ENCODE peak calls at places on chromosomes 11 and 22, in six cellular contexts. One of them, this sample, is unnamed.

GRCh38 chr11:118927554-118928107 is 1.9 kb upstream of the BCL9L start:
- DNase-seq in neuronal stem cell: no peak
- DNase-seq in kidney: peak; percentile 10
- DNase-seq in cardiac muscle cell: no peak
- DNase-seq in MM.1S: no peak
- DNase-seq in left ventricle myocardium inferior: no peak
- DNase-seq in this sample: no peak

GRCh38 chr22:33919591-33920501 is at the start of gene LARGE1:
- DNase-seq in neuronal stem cell: peak; percentile 27
- DNase-seq in kidney: peak; percentile 90
- DNase-seq in cardiac muscle cell: peak; percentile 47
- DNase-seq in MM.1S: peak; percentile 86
- DNase-seq in left ventricle myocardium inferior: peak; percentile 37
- DNase-seq in this sample: peak; percentile 24

GRCh38 chr22:36232715-36233401 is 6.5 kb downstream of the APOL2 start:
- DNase-seq in neuronal stem cell: no peak
- DNase-seq in kidney: no peak
- DNase-seq in cardiac muscle cell: no peak
- DNase-seq in MM.1S: no peak
- DNase-seq in left ventricle myocardium inferior: no peak
- DNase-seq in this sample: no peak

GRCh38 chr11:12143461-12144258 is 33.3 kb downstream of the MICAL2 start:
- DNase-seq in neuronal stem cell: no peak
- DNase-seq in kidney: no peak
- DNase-seq in cardiac muscle cell: peak; percentile 63
- DNase-seq in MM.1S: no peak
- DNase-seq in left ventricle myocardium inferior: no peak
- DNase-seq in this sample: no peak

GRCh38 chr11:81036168-81036870 is 1595.5 kb upstream of the TENM4 start:
- DNase-seq in neuronal stem cell: no peak
- DNase-seq in kidney: no peak
- DNase-seq in cardiac muscle cell: no peak
- DNase-seq in MM.1S: no peak
- DNase-seq in left ventricle myocardium inferior: no peak
- DNase-seq in this sample: no peak

GRCh38 chr11:114215871-114216803 is 80.1 kb upstream of the NNMT start:
- DNase-seq in neuronal stem cell: no peak
- DNase-seq in kidney: no peak
- DNase-seq in cardiac muscle cell: peak; percentile 93
- DNase-seq in MM.1S: no peak
- DNase-seq in left ventricle myocardium inferior: no peak
- DNase-seq in this sample: no peak

GRCh38 chr22:20803696-20804324 is 29.9 kb downstream of the SERPIND1 start:
- DNase-seq in neuronal stem cell: peak; percentile 20
- DNase-seq in kidney: no peak
- DNase-seq in cardiac muscle cell: peak; percentile 56
- DNase-seq in MM.1S: no peak
- DNase-seq in left ventricle myocardium inferior: no peak
- DNase-seq in this sample: peak; percentile 52

GRCh38 chr11:74141274-74141695 is 29.5 kb downstream of the C2CD3 start:
- DNase-seq in neuronal stem cell: no peak
- DNase-seq in kidney: no peak
- DNase-seq in cardiac muscle cell: no peak
- DNase-seq in MM.1S: no peak
- DNase-seq in left ventricle myocardium inferior: no peak
- DNase-seq in this sample: no peak

GRCh38 chr11:126879516-126879915 is 121.1 kb downstream of the KIRREL3 start:
- DNase-seq in neuronal stem cell: no peak
- DNase-seq in kidney: no peak
- DNase-seq in cardiac muscle cell: no peak
- DNase-seq in MM.1S: no peak
- DNase-seq in left ventricle myocardium inferior: no peak
- DNase-seq in this sample: no peak

GRCh38 chr11:1782831-1783724 is 19.4 kb upstream of the CTSD start:
- DNase-seq in neuronal stem cell: no peak
- DNase-seq in kidney: no peak
- DNase-seq in cardiac muscle cell: no peak
- DNase-seq in MM.1S: no peak
- DNase-seq in left ventricle myocardium inferior: no peak
- DNase-seq in this sample: no peak

GRCh38 chr11:68763181-68763721 is 11.9 kb upstream of the TESMIN start:
- DNase-seq in neuronal stem cell: no peak
- DNase-seq in kidney: no peak
- DNase-seq in cardiac muscle cell: no peak
- DNase-seq in MM.1S: peak; percentile 93
- DNase-seq in left ventricle myocardium inferior: no peak
- DNase-seq in this sample: peak; percentile 19

DNA sequence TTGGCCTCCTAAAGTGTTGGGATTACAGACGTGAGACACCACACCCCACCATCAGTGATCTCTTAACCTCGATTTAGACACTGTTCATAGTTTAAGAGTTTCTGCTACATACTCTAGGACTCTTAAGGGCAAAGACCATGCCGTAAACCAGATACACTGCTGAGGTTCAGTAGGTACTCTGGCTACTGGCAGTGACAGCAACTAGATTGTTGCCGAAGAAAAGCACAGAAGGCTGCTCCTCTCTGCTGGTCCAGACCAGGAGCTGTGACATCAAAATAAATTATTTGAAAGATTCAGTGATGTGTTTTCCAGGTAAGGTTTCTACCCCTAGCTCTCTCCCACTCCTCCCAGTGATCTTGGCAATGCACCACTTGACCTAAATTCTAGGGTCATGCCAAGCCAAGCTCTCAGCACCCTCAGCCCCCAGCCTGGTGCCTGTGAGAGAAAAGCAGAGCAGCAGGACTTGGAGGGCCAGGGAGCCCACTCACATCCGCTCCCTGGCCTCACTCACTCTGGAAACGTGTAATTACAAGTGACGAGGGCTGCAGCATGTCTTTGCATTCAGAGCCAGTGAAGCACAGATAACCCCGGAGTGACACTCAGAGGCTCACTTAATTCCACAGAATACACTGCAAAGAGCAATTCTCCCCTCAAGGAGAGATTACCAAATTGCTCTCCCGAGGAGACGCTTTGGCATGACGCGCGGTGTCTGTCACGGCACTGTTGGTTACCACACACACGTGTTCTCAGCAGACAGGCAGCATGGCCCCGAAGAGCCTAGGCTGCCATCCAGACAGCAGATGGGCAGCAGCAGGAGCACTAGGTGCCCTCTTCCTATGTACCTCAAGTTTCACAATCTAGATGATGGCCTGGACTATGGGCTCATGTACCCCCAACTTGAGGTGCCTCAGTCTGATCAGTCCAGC is 96.9 kb upstream of the PITPNB start:
- DNase-seq in neuronal stem cell: no peak
- DNase-seq in kidney: no peak
- DNase-seq in cardiac muscle cell: peak; percentile 45
- DNase-seq in MM.1S: no peak
- DNase-seq in left ventricle myocardium inferior: peak; percentile 17
- DNase-seq in this sample: no peak
- H3K4me3 ChIP-seq in neuronal stem cell: no peak overlapping the region
- H3K4me3 ChIP-seq in kidney: no peak overlapping the region
- H3K4me3 ChIP-seq in cardiac muscle cell: no peak overlapping the region
- H3K4me3 ChIP-seq in MM.1S: no peak overlapping the region
- H3K4me3 ChIP-seq in left ventricle myocardium inferior: no peak overlapping the region
- H3K4me3 ChIP-seq in this sample: no peak overlapping the region

GRCh38 chr11:123178166-123178565 is 16.9 kb downstream of the CLMP start:
- DNase-seq in neuronal stem cell: no peak
- DNase-seq in kidney: no peak
- DNase-seq in cardiac muscle cell: no peak
- DNase-seq in MM.1S: no peak
- DNase-seq in left ventricle myocardium inferior: no peak
- DNase-seq in this sample: no peak

GRCh38 chr11:123180574-123180973 is 14.5 kb downstream of the CLMP start:
- DNase-seq in neuronal stem cell: no peak
- DNase-seq in kidney: no peak
- DNase-seq in cardiac muscle cell: no peak
- DNase-seq in MM.1S: no peak
- DNase-seq in left ventricle myocardium inferior: no peak
- DNase-seq in this sample: no peak

GRCh38 chr11:123181075-123181474 is 14.0 kb downstream of the CLMP start:
- DNase-seq in neuronal stem cell: no peak
- DNase-seq in kidney: no peak
- DNase-seq in cardiac muscle cell: no peak
- DNase-seq in MM.1S: no peak
- DNase-seq in left ventricle myocardium inferior: no peak
- DNase-seq in this sample: no peak

GRCh38 chr11:123180166-123180565 is 14.9 kb downstream of the CLMP start:
- DNase-seq in neuronal stem cell: no peak
- DNase-seq in kidney: no peak
- DNase-seq in cardiac muscle cell: peak; percentile 74
- DNase-seq in MM.1S: no peak
- DNase-seq in left ventricle myocardium inferior: no peak
- DNase-seq in this sample: no peak

DNA sequence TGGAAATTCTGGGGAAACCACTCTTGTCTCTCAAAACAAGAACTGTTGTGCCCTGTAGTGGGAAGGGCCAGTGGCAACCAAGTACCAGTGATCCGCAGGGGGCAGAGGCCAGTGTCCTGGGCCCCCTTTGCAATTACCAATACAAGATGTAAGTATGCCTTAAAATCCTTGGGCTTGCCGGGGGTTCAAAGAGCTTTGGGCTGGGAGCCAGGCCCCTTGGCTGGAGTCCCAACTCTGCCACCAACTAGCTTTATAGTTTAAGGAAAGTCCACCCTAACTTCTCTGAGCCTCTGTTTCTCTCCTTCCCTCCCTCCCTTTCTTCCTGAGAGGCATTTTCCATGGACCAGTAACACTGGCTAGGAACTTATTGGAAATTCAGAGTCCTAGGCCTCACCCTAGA is 15.5 kb downstream of the CLMP start:
- DNase-seq in neuronal stem cell: no peak
- DNase-seq in kidney: no peak
- DNase-seq in cardiac muscle cell: no peak
- DNase-seq in MM.1S: no peak
- DNase-seq in left ventricle myocardium inferior: no peak
- DNase-seq in this sample: no peak
- H3K27ac ChIP-seq in neuronal stem cell: no peak overlapping the region
- H3K27ac ChIP-seq in kidney: no peak overlapping the region
- H3K27ac ChIP-seq in cardiac muscle cell: no peak overlapping the region
- H3K27ac ChIP-seq in MM.1S: no peak overlapping the region
- H3K27ac ChIP-seq in left ventricle myocardium inferior: no peak overlapping the region
- H3K27ac ChIP-seq in this sample: no peak overlapping the region

DNA sequence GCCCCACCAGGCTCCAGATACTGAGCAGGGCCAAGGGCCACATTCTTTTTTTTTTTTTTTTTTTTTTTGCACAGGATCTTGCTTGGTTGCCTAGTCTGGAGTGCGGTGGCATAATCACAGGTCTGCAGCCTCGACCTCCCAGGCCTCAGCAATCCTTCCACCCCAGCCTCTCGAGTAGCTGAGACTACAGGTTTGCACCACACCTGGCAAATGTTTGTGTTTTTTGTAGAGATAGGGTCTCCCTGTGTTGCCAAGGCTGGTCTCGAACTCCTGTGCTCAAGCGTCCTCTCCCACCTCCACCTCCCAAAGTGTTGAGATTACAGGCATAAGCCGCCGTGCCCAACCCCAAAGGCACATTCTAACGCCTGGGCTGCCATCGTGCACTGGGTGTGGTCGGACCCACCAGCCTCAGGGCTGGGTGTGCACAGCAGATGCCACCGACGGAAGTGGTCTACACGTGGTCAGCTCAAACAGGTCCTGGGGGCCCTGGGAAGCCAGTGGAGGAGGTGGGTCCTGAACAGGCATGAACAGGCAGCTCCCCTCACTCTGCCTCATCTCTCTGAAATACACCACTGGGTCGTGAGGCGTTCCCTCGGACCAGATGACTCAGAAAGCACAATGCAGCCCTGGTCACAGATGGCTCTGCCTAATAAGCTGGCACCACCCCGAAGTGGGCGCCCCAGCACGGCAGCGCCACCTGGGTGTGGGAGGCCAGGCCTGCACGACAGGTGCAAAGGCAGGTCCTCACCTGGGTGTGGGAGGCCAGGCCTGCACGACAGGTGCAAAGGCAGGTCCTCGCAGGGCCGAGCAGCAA is 5.1 kb upstream of the B4GALNT4 start:
- DNase-seq in neuronal stem cell: no peak
- DNase-seq in kidney: peak; percentile 88
- DNase-seq in cardiac muscle cell: no peak
- DNase-seq in MM.1S: peak; percentile 70
- DNase-seq in left ventricle myocardium inferior: no peak
- DNase-seq in this sample: peak; percentile 87
- H3K4me3 ChIP-seq in neuronal stem cell: peak overlapping the region; percentile 19
- H3K4me3 ChIP-seq in kidney: no peak overlapping the region
- H3K4me3 ChIP-seq in cardiac muscle cell: no peak overlapping the region
- H3K4me3 ChIP-seq in MM.1S: peak overlapping the region; percentile 24
- H3K4me3 ChIP-seq in left ventricle myocardium inferior: no peak overlapping the region
- H3K4me3 ChIP-seq in this sample: no peak overlapping the region

DNA sequence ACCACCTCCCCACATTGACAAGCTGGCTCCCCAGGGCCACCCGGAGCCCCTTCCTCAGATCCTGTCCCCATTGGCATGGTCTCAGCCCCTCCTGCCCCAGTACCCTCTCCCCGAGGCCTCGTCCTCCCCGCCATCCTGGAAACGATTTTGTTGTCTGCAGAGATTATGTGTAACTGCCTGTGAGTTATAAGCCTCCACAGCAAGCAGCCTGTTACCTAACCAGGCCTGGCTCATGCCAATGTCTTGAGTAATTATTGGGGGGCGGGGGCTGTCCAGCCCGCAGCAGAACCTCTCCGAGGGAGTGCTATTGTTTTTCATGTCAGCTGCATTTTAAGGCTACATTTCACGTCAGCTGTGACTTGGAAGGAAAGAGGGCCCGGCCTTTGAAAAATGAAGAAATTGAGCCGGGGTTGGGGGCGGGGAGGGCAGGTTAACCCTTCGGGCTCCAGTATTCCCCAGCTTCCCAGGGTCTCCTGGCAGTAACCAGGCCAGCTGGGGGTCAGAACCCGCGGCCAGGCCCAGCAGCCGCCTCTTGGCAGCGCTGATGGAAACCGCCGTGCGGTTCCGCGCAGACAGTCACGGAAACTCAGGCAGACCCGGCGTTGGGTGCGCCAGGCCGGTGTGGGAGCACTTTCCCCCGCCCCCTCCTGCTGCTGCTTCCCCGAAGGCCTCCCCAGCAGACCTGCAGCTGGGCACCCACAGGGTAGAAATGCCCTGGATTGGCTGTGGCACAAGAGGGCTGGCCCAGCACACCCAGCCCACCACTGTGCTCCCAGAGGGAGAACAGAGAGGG is 59.5 kb downstream of the CDKN1C start:
- DNase-seq in neuronal stem cell: peak; percentile 32
- DNase-seq in kidney: peak; percentile 90
- DNase-seq in cardiac muscle cell: peak; percentile 98
- DNase-seq in MM.1S: no peak
- DNase-seq in left ventricle myocardium inferior: peak; percentile 60
- DNase-seq in this sample: peak; percentile 46
- H3K27ac ChIP-seq in neuronal stem cell: no peak overlapping the region
- H3K27ac ChIP-seq in kidney: peak overlapping the region; percentile 79
- H3K27ac ChIP-seq in cardiac muscle cell: no peak overlapping the region
- H3K27ac ChIP-seq in MM.1S: no peak overlapping the region
- H3K27ac ChIP-seq in left ventricle myocardium inferior: peak overlapping the region; percentile 94
- H3K27ac ChIP-seq in this sample: peak overlapping the region; percentile 58

This sample was measured in WERI-Rb-1.